ENCODE peak calls at places on chromosomes 7 and 10, in six cellular contexts. One of them, this sample, is unnamed.

GRCh38 chr7:45599851-45600706 is 25.9 kb downstream of the ADCY1 start:
- DNase-seq in tibial artery: no peak
- DNase-seq in LNCaP clone FGC: no peak
- DNase-seq in ovary: no peak
- DNase-seq in endothelial cell: no peak
- DNase-seq in BJ: no peak
- DNase-seq in this sample: peak

GRCh38 chr10:75648186-75648761 is 216.8 kb downstream of the LRMDA start:
- DNase-seq in tibial artery: no peak
- DNase-seq in LNCaP clone FGC: no peak
- DNase-seq in ovary: no peak
- DNase-seq in endothelial cell: no peak
- DNase-seq in BJ: no peak
- DNase-seq in this sample: no peak

GRCh38 chr7:138726288-138726687 is 25.1 kb upstream of the SVOPL start:
- DNase-seq in tibial artery: no peak
- DNase-seq in LNCaP clone FGC: no peak
- DNase-seq in ovary: no peak
- DNase-seq in endothelial cell: peak
- DNase-seq in BJ: no peak
- DNase-seq in this sample: no peak

GRCh38 chr10:23197416-23197861 is 5.3 kb downstream of the PTF1A start:
- DNase-seq in tibial artery: no peak
- DNase-seq in LNCaP clone FGC: no peak
- DNase-seq in ovary: no peak
- DNase-seq in endothelial cell: no peak
- DNase-seq in BJ: no peak
- DNase-seq in this sample: no peak

GRCh38 chr7:38222481-38223096 is 44.5 kb downstream of the STARD3NL start:
- DNase-seq in tibial artery: no peak
- DNase-seq in LNCaP clone FGC: peak
- DNase-seq in ovary: no peak
- DNase-seq in endothelial cell: peak
- DNase-seq in BJ: no peak
- DNase-seq in this sample: no peak

GRCh38 chr10:32687116-32687515 is 241.2 kb downstream of the CCDC7 start:
- DNase-seq in tibial artery: no peak
- DNase-seq in LNCaP clone FGC: no peak
- DNase-seq in ovary: no peak
- DNase-seq in endothelial cell: no peak
- DNase-seq in BJ: no peak
- DNase-seq in this sample: no peak

GRCh38 chr10:15419279-15419874 is 48.3 kb upstream of the FAM171A1 start:
- DNase-seq in tibial artery: no peak
- DNase-seq in LNCaP clone FGC: peak
- DNase-seq in ovary: no peak
- DNase-seq in endothelial cell: peak
- DNase-seq in BJ: no peak
- DNase-seq in this sample: no peak

GRCh38 chr7:1675673-1676549 is 5.8 kb downstream of the ELFN1 start:
- DNase-seq in tibial artery: peak
- DNase-seq in LNCaP clone FGC: no peak
- DNase-seq in ovary: no peak
- DNase-seq in endothelial cell: no peak
- DNase-seq in BJ: no peak
- DNase-seq in this sample: peak

GRCh38 chr10:62380002-62380401 is 5.8 kb downstream of the ZNF365 start:
- DNase-seq in tibial artery: no peak
- DNase-seq in LNCaP clone FGC: no peak
- DNase-seq in ovary: no peak
- DNase-seq in endothelial cell: no peak
- DNase-seq in BJ: peak
- DNase-seq in this sample: no peak

GRCh38 chr10:25050402-25050801 is 34.0 kb downstream of the THNSL1 start:
- DNase-seq in tibial artery: no peak
- DNase-seq in LNCaP clone FGC: no peak
- DNase-seq in ovary: no peak
- DNase-seq in endothelial cell: no peak
- DNase-seq in BJ: no peak
- DNase-seq in this sample: no peak

GRCh38 chr7:77351539-77352004 is 64.6 kb downstream of the GSAP start:
- DNase-seq in tibial artery: no peak
- DNase-seq in LNCaP clone FGC: no peak
- DNase-seq in ovary: no peak
- DNase-seq in endothelial cell: peak
- DNase-seq in BJ: no peak
- DNase-seq in this sample: no peak

GRCh38 chr7:122306320-122307227 is 2.0 kb upstream of the FEZF1 start:
- DNase-seq in tibial artery: no peak
- DNase-seq in LNCaP clone FGC: no peak
- DNase-seq in ovary: no peak
- DNase-seq in endothelial cell: peak
- DNase-seq in BJ: no peak
- DNase-seq in this sample: no peak

GRCh38 chr10:86936661-86937501 is 20.5 kb downstream of the MMRN2 start:
- DNase-seq in tibial artery: no peak
- DNase-seq in LNCaP clone FGC: no peak
- DNase-seq in ovary: peak
- DNase-seq in endothelial cell: no peak
- DNase-seq in BJ: no peak
- DNase-seq in this sample: no peak

GRCh38 chr10:95241533-95241932 is 47.5 kb downstream of the ACSM6 start:
- DNase-seq in tibial artery: no peak
- DNase-seq in LNCaP clone FGC: no peak
- DNase-seq in ovary: no peak
- DNase-seq in endothelial cell: no peak
- DNase-seq in BJ: no peak
- DNase-seq in this sample: no peak

GRCh38 chr7:144834516-144835165 is 1.2 kb downstream of the TPK1 start:
- DNase-seq in tibial artery: peak
- DNase-seq in LNCaP clone FGC: no peak
- DNase-seq in ovary: no peak
- DNase-seq in endothelial cell: no peak
- DNase-seq in BJ: no peak
- DNase-seq in this sample: peak

GRCh38 chr10:117666131-117666530 is 123.6 kb downstream of the EMX2 start:
- DNase-seq in tibial artery: no peak
- DNase-seq in LNCaP clone FGC: no peak
- DNase-seq in ovary: no peak
- DNase-seq in endothelial cell: no peak
- DNase-seq in BJ: no peak
- DNase-seq in this sample: no peak

GRCh38 chr10:43347997-43348396 is 23.4 kb upstream of the FXYD4 start:
- DNase-seq in tibial artery: no peak
- DNase-seq in LNCaP clone FGC: no peak
- DNase-seq in ovary: no peak
- DNase-seq in endothelial cell: no peak
- DNase-seq in BJ: no peak
- DNase-seq in this sample: no peak

GRCh38 chr7:108093903-108094302 is 36.3 kb downstream of the LAMB4 start:
- DNase-seq in tibial artery: no peak
- DNase-seq in LNCaP clone FGC: no peak
- DNase-seq in ovary: no peak
- DNase-seq in endothelial cell: no peak
- DNase-seq in BJ: no peak
- DNase-seq in this sample: no peak

GRCh38 chr7:90312745-90313144 is 8.4 kb downstream of the FAM237B start:
- DNase-seq in tibial artery: no peak
- DNase-seq in LNCaP clone FGC: no peak
- DNase-seq in ovary: no peak
- DNase-seq in endothelial cell: no peak
- DNase-seq in BJ: no peak
- DNase-seq in this sample: no peak
- TF ChIP-seq CTCF in tibial artery: peak
- TF ChIP-seq CTCF in LNCaP clone FGC: peak
- TF ChIP-seq CTCF in ovary: no peak
- TF ChIP-seq CTCF in endothelial cell: no peak
- TF ChIP-seq CTCF in BJ: peak
- TF ChIP-seq CTCF in this sample: no peak

DNA sequence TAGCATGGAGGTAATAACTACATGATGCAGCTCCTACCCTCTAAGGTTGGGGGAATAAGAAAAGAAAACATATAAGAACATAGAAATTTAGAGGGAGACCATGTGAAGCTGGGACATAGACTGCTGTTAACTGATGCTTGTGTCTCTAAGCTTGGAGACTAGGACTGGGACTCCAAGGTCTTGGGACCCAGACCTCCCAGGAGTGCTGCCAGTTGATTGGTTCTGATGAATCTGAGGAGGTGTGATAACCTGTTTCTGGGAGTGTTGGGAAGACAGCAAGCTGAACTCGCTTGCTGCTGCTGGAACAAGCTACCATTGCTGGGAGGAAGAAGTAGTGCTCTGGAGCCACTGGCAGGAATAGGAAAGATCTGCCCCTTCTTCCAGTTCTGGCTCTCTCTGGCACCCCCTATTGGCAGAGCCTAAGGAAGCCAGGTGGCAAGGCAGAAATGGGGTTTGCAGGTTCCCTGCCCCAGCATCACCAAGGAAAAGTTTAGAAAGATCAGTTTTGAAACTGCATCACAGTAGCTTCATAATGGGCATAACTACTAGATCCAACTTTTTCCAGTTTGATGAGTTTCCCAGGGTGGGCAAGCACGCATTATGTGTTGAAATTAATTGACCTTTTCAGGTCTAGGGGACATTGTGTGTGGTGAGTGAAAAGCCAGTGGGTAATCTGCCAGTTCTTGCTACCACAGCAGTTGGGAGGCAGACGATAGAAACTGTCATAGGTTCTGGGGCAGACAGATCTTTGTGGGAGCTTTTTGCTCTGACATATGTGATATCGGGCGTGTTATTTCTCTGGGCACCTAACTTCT is 140.7 kb downstream of the SND1 start:
- DNase-seq in tibial artery: no peak
- DNase-seq in LNCaP clone FGC: no peak
- DNase-seq in ovary: no peak
- DNase-seq in endothelial cell: peak
- DNase-seq in BJ: no peak
- DNase-seq in this sample: no peak
- TF ChIP-seq CTCF in tibial artery: no peak
- TF ChIP-seq CTCF in LNCaP clone FGC: peak
- TF ChIP-seq CTCF in ovary: no peak
- TF ChIP-seq CTCF in endothelial cell: peak
- TF ChIP-seq CTCF in BJ: peak
- TF ChIP-seq CTCF in this sample: peak

GRCh38 chr7:23658831-23659427 is 21.1 kb upstream of the FAM221A start:
- DNase-seq in tibial artery: no peak
- DNase-seq in LNCaP clone FGC: no peak
- DNase-seq in ovary: no peak
- DNase-seq in endothelial cell: no peak
- DNase-seq in BJ: no peak
- DNase-seq in this sample: no peak

GRCh38 chr7:23655433-23655832 is 24.6 kb upstream of the FAM221A start:
- DNase-seq in tibial artery: no peak
- DNase-seq in LNCaP clone FGC: no peak
- DNase-seq in ovary: no peak
- DNase-seq in endothelial cell: no peak
- DNase-seq in BJ: no peak
- DNase-seq in this sample: no peak

GRCh38 chr7:23653942-23654341 is 26.1 kb upstream of the FAM221A start:
- DNase-seq in tibial artery: no peak
- DNase-seq in LNCaP clone FGC: no peak
- DNase-seq in ovary: no peak
- DNase-seq in endothelial cell: no peak
- DNase-seq in BJ: no peak
- DNase-seq in this sample: no peak

DNA sequence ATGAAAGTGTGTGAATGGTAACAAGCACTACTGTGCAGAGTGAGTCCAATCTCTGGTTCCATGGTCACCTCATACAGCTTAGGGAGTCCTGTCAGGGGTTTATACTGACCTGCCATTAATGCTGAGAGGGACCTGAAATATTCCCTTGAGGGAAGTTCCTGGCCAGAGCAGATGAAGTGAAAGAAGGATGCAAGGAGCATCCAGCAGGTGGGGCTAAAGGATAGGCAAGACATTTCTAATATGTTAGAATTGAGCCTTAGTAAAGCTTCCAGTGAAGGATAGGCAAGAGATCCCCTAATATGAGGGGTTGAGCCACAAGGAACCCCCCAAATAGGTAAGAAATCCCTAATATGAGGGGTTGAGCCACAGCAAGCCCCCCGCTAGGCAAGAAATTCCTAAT is 25.5 kb upstream of the FAM221A start:
- DNase-seq in tibial artery: no peak
- DNase-seq in LNCaP clone FGC: no peak
- DNase-seq in ovary: no peak
- DNase-seq in endothelial cell: no peak
- DNase-seq in BJ: no peak
- DNase-seq in this sample: no peak
- TF ChIP-seq CTCF in tibial artery: no peak
- TF ChIP-seq CTCF in LNCaP clone FGC: peak
- TF ChIP-seq CTCF in ovary: no peak
- TF ChIP-seq CTCF in endothelial cell: no peak
- TF ChIP-seq CTCF in BJ: peak
- TF ChIP-seq CTCF in this sample: no peak

DNA sequence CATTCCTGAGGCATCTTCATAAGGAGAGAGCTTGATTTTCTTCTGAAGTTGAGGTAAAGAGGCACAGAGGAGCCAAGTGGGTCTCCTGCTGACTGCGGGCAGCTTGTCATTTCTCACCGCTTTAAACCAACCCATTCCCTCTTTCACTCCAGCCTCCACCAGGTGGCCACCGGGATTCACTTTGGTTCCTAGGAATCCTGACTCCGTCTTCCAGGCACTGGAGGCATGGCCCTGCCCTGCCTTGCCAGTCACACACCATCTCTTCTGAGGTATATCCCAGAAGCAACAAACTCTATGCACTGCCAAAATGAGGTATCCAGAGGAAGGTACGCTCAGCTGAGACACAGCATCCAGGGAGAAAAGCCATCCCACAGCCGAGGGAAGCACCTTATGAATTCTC is 280.8 kb downstream of the TNS3 start:
- DNase-seq in tibial artery: no peak
- DNase-seq in LNCaP clone FGC: no peak
- DNase-seq in ovary: no peak
- DNase-seq in endothelial cell: no peak
- DNase-seq in BJ: no peak
- DNase-seq in this sample: no peak
- TF ChIP-seq CTCF in tibial artery: no peak
- TF ChIP-seq CTCF in LNCaP clone FGC: peak
- TF ChIP-seq CTCF in ovary: no peak
- TF ChIP-seq CTCF in endothelial cell: no peak
- TF ChIP-seq CTCF in BJ: no peak
- TF ChIP-seq CTCF in this sample: no peak

DNA sequence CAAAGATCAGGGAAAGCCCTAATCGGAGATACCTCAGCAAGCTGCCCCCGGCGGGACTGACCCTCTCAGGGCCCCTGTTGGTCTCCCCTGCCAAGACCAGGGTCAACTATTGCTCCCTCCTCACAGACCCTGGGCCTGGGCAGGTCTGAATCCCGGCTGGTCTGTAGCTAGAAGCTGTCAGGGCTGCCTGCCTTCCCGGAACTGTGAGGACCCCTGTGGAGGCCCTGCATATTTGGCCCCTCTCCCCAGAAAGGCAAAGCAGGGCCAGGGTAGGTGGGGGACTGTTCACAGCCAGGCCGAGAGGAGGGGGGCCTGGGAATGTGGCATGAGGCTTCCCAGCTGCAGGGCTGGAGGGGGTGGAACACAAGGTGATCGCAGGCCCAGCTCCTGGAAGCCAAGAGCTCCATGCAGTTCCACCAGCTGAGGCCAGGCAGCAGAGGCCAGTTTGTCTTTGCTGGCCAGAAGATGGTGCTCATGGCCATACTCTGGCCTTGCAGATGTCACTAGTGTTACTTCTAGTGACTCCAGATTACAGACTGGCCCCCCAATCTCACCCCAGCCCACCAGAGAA is 24.1 kb downstream of the TBATA start:
- DNase-seq in tibial artery: no peak
- DNase-seq in LNCaP clone FGC: no peak
- DNase-seq in ovary: no peak
- DNase-seq in endothelial cell: peak
- DNase-seq in BJ: no peak
- DNase-seq in this sample: peak
- TF ChIP-seq CTCF in tibial artery: no peak
- TF ChIP-seq CTCF in LNCaP clone FGC: peak
- TF ChIP-seq CTCF in ovary: no peak
- TF ChIP-seq CTCF in endothelial cell: no peak
- TF ChIP-seq CTCF in BJ: peak
- TF ChIP-seq CTCF in this sample: no peak

This sample was measured in CD14-positive monocyte.